ENCODE peak calls at places on chromosome 1, in four cellular contexts. One of them, this sample, is unnamed.

GRCh38 chr1:170309389-170310013 is 163.7 kb downstream of the NTMT2 start:
- DNase-seq in mucosa of descending colon: no peak
- DNase-seq in dorsolateral prefrontal cortex: no peak
- DNase-seq in CD4-positive, CD25-positive, alpha-beta regulatory T cell: no peak
- DNase-seq in this sample: no peak

GRCh38 chr1:216807696-216808095 is 84.5 kb upstream of the ESRRG start:
- DNase-seq in mucosa of descending colon: no peak
- DNase-seq in CD4-positive, CD25-positive, alpha-beta regulatory T cell: no peak
- DNase-seq in dorsolateral prefrontal cortex: no peak
- DNase-seq in this sample: no peak

GRCh38 chr1:228085287-228085926 is 2.9 kb downstream of the ARF1 start:
- DNase-seq in dorsolateral prefrontal cortex: no peak
- DNase-seq in mucosa of descending colon: peak; percentile 50
- DNase-seq in CD4-positive, CD25-positive, alpha-beta regulatory T cell: no peak
- DNase-seq in this sample: no peak

GRCh38 chr1:223704921-223705878 is 7.1 kb upstream of the CAPN2 start:
- DNase-seq in CD4-positive, CD25-positive, alpha-beta regulatory T cell: no peak
- DNase-seq in dorsolateral prefrontal cortex: no peak
- DNase-seq in mucosa of descending colon: no peak
- DNase-seq in this sample: no peak

GRCh38 chr1:105294838-105295237 is 1545.1 kb downstream of the AMY1C start:
- DNase-seq in CD4-positive, CD25-positive, alpha-beta regulatory T cell: no peak
- DNase-seq in dorsolateral prefrontal cortex: no peak
- DNase-seq in mucosa of descending colon: no peak
- DNase-seq in this sample: no peak

GRCh38 chr1:67735220-67735619 is 50.2 kb downstream of the GADD45A start:
- DNase-seq in dorsolateral prefrontal cortex: no peak
- DNase-seq in mucosa of descending colon: no peak
- DNase-seq in CD4-positive, CD25-positive, alpha-beta regulatory T cell: no peak
- DNase-seq in this sample: no peak

GRCh38 chr1:231419738-231420298 is 2.3 kb downstream of the EGLN1 start:
- DNase-seq in mucosa of descending colon: no peak
- DNase-seq in dorsolateral prefrontal cortex: no peak
- DNase-seq in CD4-positive, CD25-positive, alpha-beta regulatory T cell: no peak
- DNase-seq in this sample: no peak

GRCh38 chr1:41364444-41365319 is 3.4 kb downstream of the FOXO6 start:
- DNase-seq in mucosa of descending colon: no peak
- DNase-seq in dorsolateral prefrontal cortex: no peak
- DNase-seq in CD4-positive, CD25-positive, alpha-beta regulatory T cell: no peak
- DNase-seq in this sample: no peak

GRCh38 chr1:243784506-243784905 is 65.5 kb downstream of the AKT3 start:
- DNase-seq in mucosa of descending colon: no peak
- DNase-seq in CD4-positive, CD25-positive, alpha-beta regulatory T cell: no peak
- DNase-seq in dorsolateral prefrontal cortex: no peak
- DNase-seq in this sample: no peak

GRCh38 chr1:175208773-175209492 is 16.4 kb upstream of the KIAA0040 start:
- DNase-seq in CD4-positive, CD25-positive, alpha-beta regulatory T cell: peak; percentile 21
- DNase-seq in dorsolateral prefrontal cortex: no peak
- DNase-seq in mucosa of descending colon: peak; percentile 38
- DNase-seq in this sample: peak; percentile 97

GRCh38 chr1:244165021-244165420 is 113.9 kb downstream of the ZBTB18 start:
- DNase-seq in mucosa of descending colon: no peak
- DNase-seq in CD4-positive, CD25-positive, alpha-beta regulatory T cell: no peak
- DNase-seq in dorsolateral prefrontal cortex: no peak
- DNase-seq in this sample: no peak

GRCh38 chr1:1345384-1345783 is 3.8 kb downstream of the DVL1 start:
- DNase-seq in CD4-positive, CD25-positive, alpha-beta regulatory T cell: no peak
- DNase-seq in dorsolateral prefrontal cortex: no peak
- DNase-seq in mucosa of descending colon: no peak
- DNase-seq in this sample: no peak
- H3K4me3 ChIP-seq in CD4-positive, CD25-positive, alpha-beta regulatory T cell: no peak overlapping the region
- H3K4me3 ChIP-seq in dorsolateral prefrontal cortex: no peak overlapping the region
- H3K4me3 ChIP-seq in mucosa of descending colon: no peak overlapping the region
- H3K4me3 ChIP-seq in this sample: no peak overlapping the region

GRCh38 chr1:21174230-21174629 is 2.5 kb downstream of the EIF4G3 start:
- DNase-seq in dorsolateral prefrontal cortex: no peak
- DNase-seq in mucosa of descending colon: no peak
- DNase-seq in CD4-positive, CD25-positive, alpha-beta regulatory T cell: no peak
- DNase-seq in this sample: no peak
- H3K4me3 ChIP-seq in dorsolateral prefrontal cortex: peak overlapping the region; percentile 86
- H3K4me3 ChIP-seq in mucosa of descending colon: no peak overlapping the region
- H3K4me3 ChIP-seq in CD4-positive, CD25-positive, alpha-beta regulatory T cell: peak overlapping the region; percentile 58
- H3K4me3 ChIP-seq in this sample: no peak overlapping the region

DNA sequence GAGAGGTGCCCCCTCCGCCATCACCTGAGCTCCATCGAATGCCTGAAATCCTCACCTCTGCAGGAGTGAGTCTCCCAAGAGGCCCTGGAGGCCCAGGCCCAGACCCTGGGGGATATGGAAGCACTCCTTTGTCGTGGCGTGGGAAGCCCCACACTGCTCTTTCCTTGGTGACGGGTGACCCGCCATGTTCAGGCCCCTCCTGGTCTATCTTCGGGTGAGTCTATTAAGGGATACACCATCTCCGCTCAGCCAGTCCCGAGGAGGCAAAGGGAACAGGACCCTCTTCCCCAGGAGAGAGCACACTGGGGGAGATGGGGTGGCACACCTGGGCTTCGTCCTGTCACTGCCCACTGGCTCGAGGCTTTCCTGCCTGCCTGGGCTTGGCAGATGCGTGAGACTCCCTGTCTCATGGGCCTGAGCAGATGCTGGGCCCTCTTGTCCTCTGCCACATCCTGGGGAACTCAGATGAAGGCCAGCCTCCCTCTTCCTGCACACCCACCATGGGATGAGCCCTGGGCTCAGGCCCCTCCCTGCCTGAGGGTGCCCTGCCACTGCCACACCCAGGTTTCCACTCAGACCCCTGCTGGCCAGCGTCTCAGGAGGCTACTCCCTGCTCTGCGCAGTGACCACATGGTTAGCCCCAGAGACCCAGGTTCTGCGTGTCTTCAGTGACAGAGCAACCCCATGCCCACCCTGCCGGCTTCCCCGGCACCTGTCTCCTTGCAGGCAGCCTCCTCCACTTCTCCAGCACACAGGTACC is 3.8 kb upstream of the NPHP4 start:
- DNase-seq in mucosa of descending colon: no peak
- DNase-seq in CD4-positive, CD25-positive, alpha-beta regulatory T cell: no peak
- DNase-seq in dorsolateral prefrontal cortex: no peak
- DNase-seq in this sample: no peak
- H3K4me3 ChIP-seq in mucosa of descending colon: no peak overlapping the region
- H3K4me3 ChIP-seq in CD4-positive, CD25-positive, alpha-beta regulatory T cell: no peak overlapping the region
- H3K4me3 ChIP-seq in dorsolateral prefrontal cortex: no peak overlapping the region
- H3K4me3 ChIP-seq in this sample: no peak overlapping the region

GRCh38 chr1:205449254-205449749 is 6.5 kb downstream of the BLACAT1 start:
- DNase-seq in dorsolateral prefrontal cortex: no peak
- DNase-seq in CD4-positive, CD25-positive, alpha-beta regulatory T cell: no peak
- DNase-seq in mucosa of descending colon: no peak
- DNase-seq in this sample: no peak
- H3K4me3 ChIP-seq in dorsolateral prefrontal cortex: no peak overlapping the region
- H3K4me3 ChIP-seq in CD4-positive, CD25-positive, alpha-beta regulatory T cell: no peak overlapping the region
- H3K4me3 ChIP-seq in mucosa of descending colon: no peak overlapping the region
- H3K4me3 ChIP-seq in this sample: no peak overlapping the region

GRCh38 chr1:161158316-161159016 is 834 bp upstream of the USP21 start:
- DNase-seq in dorsolateral prefrontal cortex: no peak
- DNase-seq in mucosa of descending colon: no peak
- DNase-seq in CD4-positive, CD25-positive, alpha-beta regulatory T cell: no peak
- DNase-seq in this sample: no peak
- H3K4me3 ChIP-seq in dorsolateral prefrontal cortex: peak overlapping the region; percentile 92
- H3K4me3 ChIP-seq in mucosa of descending colon: no peak overlapping the region
- H3K4me3 ChIP-seq in CD4-positive, CD25-positive, alpha-beta regulatory T cell: peak overlapping the region; percentile 81
- H3K4me3 ChIP-seq in this sample: peak overlapping the region; percentile 95

DNA sequence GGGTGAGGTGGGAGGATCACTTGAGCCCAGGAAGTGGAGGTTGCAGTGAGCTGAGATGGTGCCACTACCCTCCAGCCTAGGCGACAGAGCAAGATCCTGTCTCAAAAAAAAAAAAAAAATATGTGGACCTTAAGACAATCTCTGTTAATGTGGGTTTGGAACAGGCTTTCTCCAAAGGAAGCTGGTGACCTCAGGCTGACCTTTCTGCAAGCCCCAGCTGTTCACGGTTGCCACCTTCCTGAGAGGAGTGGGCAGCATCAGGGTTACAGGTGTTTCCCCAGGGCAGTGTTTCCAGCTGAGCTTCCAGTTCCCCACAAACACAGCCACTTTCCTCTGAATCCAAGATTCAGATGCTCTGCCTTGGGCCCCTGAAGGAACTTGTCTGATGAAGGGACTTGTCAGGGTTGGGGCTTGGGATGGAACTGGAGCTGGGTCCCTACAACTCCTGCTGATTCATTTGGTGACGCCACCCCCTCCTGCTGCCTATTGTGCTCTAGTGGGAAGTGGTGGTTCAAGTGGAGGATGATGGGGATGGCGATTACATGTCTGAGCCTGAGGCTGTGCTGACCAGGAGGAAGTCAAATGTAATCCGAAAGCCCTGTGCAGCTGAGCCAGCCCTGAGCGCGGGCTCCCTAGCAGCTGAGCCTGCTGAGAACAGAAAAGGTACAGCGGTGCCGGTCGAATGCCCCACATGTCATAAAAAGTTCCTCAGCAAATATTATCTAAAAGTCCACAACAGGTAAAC is 1.9 kb downstream of the ZBTB48 start:
- DNase-seq in dorsolateral prefrontal cortex: no peak
- DNase-seq in mucosa of descending colon: peak; percentile 46
- DNase-seq in CD4-positive, CD25-positive, alpha-beta regulatory T cell: no peak
- DNase-seq in this sample: no peak
- H3K4me3 ChIP-seq in dorsolateral prefrontal cortex: no peak overlapping the region
- H3K4me3 ChIP-seq in mucosa of descending colon: no peak overlapping the region
- H3K4me3 ChIP-seq in CD4-positive, CD25-positive, alpha-beta regulatory T cell: peak overlapping the region; percentile 7
- H3K4me3 ChIP-seq in this sample: no peak overlapping the region

GRCh38 chr1:14923400-14924011 is 230.0 kb upstream of the TMEM51 start:
- DNase-seq in mucosa of descending colon: no peak
- DNase-seq in CD4-positive, CD25-positive, alpha-beta regulatory T cell: no peak
- DNase-seq in dorsolateral prefrontal cortex: no peak
- DNase-seq in this sample: no peak

GRCh38 chr1:14925336-14926136 is 228.0 kb upstream of the TMEM51 start:
- DNase-seq in mucosa of descending colon: no peak
- DNase-seq in CD4-positive, CD25-positive, alpha-beta regulatory T cell: no peak
- DNase-seq in dorsolateral prefrontal cortex: no peak
- DNase-seq in this sample: no peak

GRCh38 chr1:14922942-14923341 is 230.6 kb upstream of the TMEM51 start:
- DNase-seq in mucosa of descending colon: no peak
- DNase-seq in CD4-positive, CD25-positive, alpha-beta regulatory T cell: no peak
- DNase-seq in dorsolateral prefrontal cortex: no peak
- DNase-seq in this sample: no peak

GRCh38 chr1:14924455-14925325 is 228.9 kb upstream of the TMEM51 start:
- DNase-seq in dorsolateral prefrontal cortex: peak; percentile 67
- DNase-seq in CD4-positive, CD25-positive, alpha-beta regulatory T cell: no peak
- DNase-seq in mucosa of descending colon: peak; percentile 65
- DNase-seq in this sample: no peak

GRCh38 chr1:14924012-14924452 is 229.5 kb upstream of the TMEM51 start:
- DNase-seq in dorsolateral prefrontal cortex: peak; percentile 73
- DNase-seq in CD4-positive, CD25-positive, alpha-beta regulatory T cell: no peak
- DNase-seq in mucosa of descending colon: peak; percentile 64
- DNase-seq in this sample: no peak
- H3K4me3 ChIP-seq in dorsolateral prefrontal cortex: peak overlapping the region; percentile 16
- H3K4me3 ChIP-seq in CD4-positive, CD25-positive, alpha-beta regulatory T cell: no peak overlapping the region
- H3K4me3 ChIP-seq in mucosa of descending colon: no peak overlapping the region
- H3K4me3 ChIP-seq in this sample: peak overlapping the region; percentile 25

GRCh38 chr1:28246427-28246832 is 10.5 kb downstream of the ATP5IF1 start:
- DNase-seq in CD4-positive, CD25-positive, alpha-beta regulatory T cell: peak; percentile 40
- DNase-seq in mucosa of descending colon: peak; percentile 66
- DNase-seq in dorsolateral prefrontal cortex: no peak
- DNase-seq in this sample: peak; percentile 92

GRCh38 chr1:28249879-28250295 is 9.4 kb upstream of the SESN2 start:
- DNase-seq in mucosa of descending colon: no peak
- DNase-seq in CD4-positive, CD25-positive, alpha-beta regulatory T cell: no peak
- DNase-seq in dorsolateral prefrontal cortex: no peak
- DNase-seq in this sample: no peak

GRCh38 chr1:28247603-28248272 is 11.6 kb upstream of the SESN2 start:
- DNase-seq in dorsolateral prefrontal cortex: no peak
- DNase-seq in mucosa of descending colon: no peak
- DNase-seq in CD4-positive, CD25-positive, alpha-beta regulatory T cell: no peak
- DNase-seq in this sample: no peak

GRCh38 chr1:28249013-28249870 is 10.1 kb upstream of the SESN2 start:
- DNase-seq in mucosa of descending colon: peak; percentile 35
- DNase-seq in CD4-positive, CD25-positive, alpha-beta regulatory T cell: no peak
- DNase-seq in dorsolateral prefrontal cortex: no peak
- DNase-seq in this sample: no peak

DNA sequence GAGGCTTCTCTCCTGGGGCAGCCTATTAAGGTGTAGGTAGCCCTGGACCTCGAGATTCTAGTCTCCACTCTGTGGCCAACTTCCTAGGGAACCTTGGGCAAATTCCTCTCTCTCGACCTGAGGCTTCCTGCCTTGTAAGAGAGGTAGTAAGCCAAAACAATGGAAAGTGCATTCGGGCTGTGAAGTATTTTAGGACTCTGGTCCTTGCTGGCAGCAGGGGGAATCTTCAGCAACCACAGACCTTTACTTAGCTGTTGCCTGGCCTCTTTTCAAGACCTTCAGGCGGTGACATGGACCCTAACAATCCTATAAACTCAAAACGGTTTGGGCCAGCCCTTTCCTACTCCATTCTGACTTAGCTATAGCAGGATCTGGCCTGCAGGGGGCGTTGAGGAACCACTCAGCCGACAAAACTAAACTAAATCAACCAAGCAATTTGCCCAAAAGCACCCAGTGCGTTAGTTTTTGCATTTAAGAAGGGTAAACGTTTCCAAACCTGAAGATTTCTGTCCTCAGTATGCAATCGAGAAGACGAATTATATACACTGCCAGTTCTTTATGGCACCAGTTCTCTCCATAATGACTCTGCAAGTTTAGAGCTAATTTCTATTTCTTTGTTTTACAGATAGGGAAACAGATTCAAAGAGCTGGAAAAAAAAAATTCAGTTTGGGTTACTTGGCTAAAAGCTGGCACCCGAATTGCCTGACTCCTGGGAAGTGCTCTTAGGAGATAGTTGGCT is 10.9 kb upstream of the SESN2 start:
- DNase-seq in dorsolateral prefrontal cortex: peak; percentile 76
- DNase-seq in CD4-positive, CD25-positive, alpha-beta regulatory T cell: peak; percentile 68
- DNase-seq in mucosa of descending colon: peak; percentile 92
- DNase-seq in this sample: peak; percentile 79
- H3K4me3 ChIP-seq in dorsolateral prefrontal cortex: no peak overlapping the region
- H3K4me3 ChIP-seq in CD4-positive, CD25-positive, alpha-beta regulatory T cell: peak overlapping the region; percentile 86
- H3K4me3 ChIP-seq in mucosa of descending colon: peak overlapping the region; percentile 4
- H3K4me3 ChIP-seq in this sample: peak overlapping the region; percentile 42

GRCh38 chr1:162562452-162562828 is 918 bp downstream of the UAP1 start:
- DNase-seq in mucosa of descending colon: peak; percentile 64
- DNase-seq in CD4-positive, CD25-positive, alpha-beta regulatory T cell: no peak
- DNase-seq in dorsolateral prefrontal cortex: no peak
- DNase-seq in this sample: no peak
- H3K4me3 ChIP-seq in mucosa of descending colon: peak overlapping the region; percentile 87
- H3K4me3 ChIP-seq in CD4-positive, CD25-positive, alpha-beta regulatory T cell: peak overlapping the region; percentile 72
- H3K4me3 ChIP-seq in dorsolateral prefrontal cortex: peak overlapping the region; percentile 52
- H3K4me3 ChIP-seq in this sample: peak overlapping the region; percentile 79

GRCh38 chr1:2233997-2234761 is 6.1 kb downstream of the SKI start:
- DNase-seq in mucosa of descending colon: peak; percentile 60
- DNase-seq in CD4-positive, CD25-positive, alpha-beta regulatory T cell: peak; percentile 52
- DNase-seq in dorsolateral prefrontal cortex: no peak
- DNase-seq in this sample: no peak
- H3K4me3 ChIP-seq in mucosa of descending colon: no peak overlapping the region
- H3K4me3 ChIP-seq in CD4-positive, CD25-positive, alpha-beta regulatory T cell: peak overlapping the region; percentile 66
- H3K4me3 ChIP-seq in dorsolateral prefrontal cortex: peak overlapping the region; percentile 55
- H3K4me3 ChIP-seq in this sample: no peak overlapping the region